ENCODE peak calls at places on chromosomes 13 and 19, in six cellular contexts. One of them, this sample, is unnamed.

GRCh38 chr19:10718205-10719196 is 622 bp downstream of the DNM2 start:
- DNase-seq in OCI-LY7: peak
- DNase-seq in AG09309: no peak
- DNase-seq in cardiac muscle cell: peak
- DNase-seq in GM10248: peak
- DNase-seq in Peyer's patch: peak
- DNase-seq in this sample: peak

GRCh38 chr13:102033719-102034446 is 368.0 kb downstream of the FGF14 start:
- DNase-seq in OCI-LY7: no peak
- DNase-seq in AG09309: no peak
- DNase-seq in cardiac muscle cell: no peak
- DNase-seq in GM10248: no peak
- DNase-seq in Peyer's patch: no peak
- DNase-seq in this sample: no peak

GRCh38 chr19:36837902-36838783 is at the start of gene ZNF790:
- DNase-seq in OCI-LY7: no peak
- DNase-seq in AG09309: peak
- DNase-seq in cardiac muscle cell: peak
- DNase-seq in GM10248: peak
- DNase-seq in Peyer's patch: peak
- DNase-seq in this sample: peak

GRCh38 chr13:53200498-53201453 is 172.2 kb downstream of the OLFM4 start:
- DNase-seq in OCI-LY7: no peak
- DNase-seq in AG09309: no peak
- DNase-seq in cardiac muscle cell: peak
- DNase-seq in GM10248: peak
- DNase-seq in Peyer's patch: peak
- DNase-seq in this sample: peak

GRCh38 chr19:1364070-1364719 is 19.5 kb upstream of the NDUFS7 start:
- DNase-seq in OCI-LY7: no peak
- DNase-seq in AG09309: no peak
- DNase-seq in cardiac muscle cell: no peak
- DNase-seq in GM10248: peak
- DNase-seq in Peyer's patch: no peak
- DNase-seq in this sample: no peak

GRCh38 chr13:42997381-42997780 is 5.3 kb upstream of the EPSTI1 start:
- DNase-seq in OCI-LY7: no peak
- DNase-seq in AG09309: no peak
- DNase-seq in cardiac muscle cell: peak
- DNase-seq in GM10248: peak
- DNase-seq in Peyer's patch: no peak
- DNase-seq in this sample: no peak

GRCh38 chr19:16143399-16144215 is at the start of gene HSH2D:
- DNase-seq in OCI-LY7: peak
- DNase-seq in AG09309: no peak
- DNase-seq in cardiac muscle cell: no peak
- DNase-seq in GM10248: peak
- DNase-seq in Peyer's patch: peak
- DNase-seq in this sample: peak

GRCh38 chr13:99386911-99387788 is 80.0 kb upstream of the GPR183 start:
- DNase-seq in OCI-LY7: peak
- DNase-seq in AG09309: no peak
- DNase-seq in cardiac muscle cell: peak
- DNase-seq in GM10248: peak
- DNase-seq in Peyer's patch: peak
- DNase-seq in this sample: peak

GRCh38 chr13:46165485-46166220 is 16.3 kb downstream of the LCP1 start:
- DNase-seq in OCI-LY7: peak
- DNase-seq in AG09309: no peak
- DNase-seq in cardiac muscle cell: no peak
- DNase-seq in GM10248: peak
- DNase-seq in Peyer's patch: no peak
- DNase-seq in this sample: no peak

GRCh38 chr19:22735911-22736645 is 47.9 kb downstream of the ZNF99 start:
- DNase-seq in OCI-LY7: no peak
- DNase-seq in AG09309: no peak
- DNase-seq in cardiac muscle cell: no peak
- DNase-seq in GM10248: no peak
- DNase-seq in Peyer's patch: no peak
- DNase-seq in this sample: no peak

GRCh38 chr13:113806526-113806925 is 47.5 kb downstream of the TMEM255B start:
- DNase-seq in OCI-LY7: no peak
- DNase-seq in AG09309: no peak
- DNase-seq in cardiac muscle cell: no peak
- DNase-seq in GM10248: no peak
- DNase-seq in Peyer's patch: no peak
- DNase-seq in this sample: no peak

GRCh38 chr13:72062566-72062965 is 195.6 kb upstream of the DACH1 start:
- DNase-seq in OCI-LY7: no peak
- DNase-seq in AG09309: no peak
- DNase-seq in cardiac muscle cell: no peak
- DNase-seq in GM10248: no peak
- DNase-seq in Peyer's patch: no peak
- DNase-seq in this sample: no peak

GRCh38 chr13:58397596-58398387 is 766.2 kb downstream of the PCDH17 start:
- DNase-seq in OCI-LY7: no peak
- DNase-seq in AG09309: no peak
- DNase-seq in cardiac muscle cell: no peak
- DNase-seq in GM10248: no peak
- DNase-seq in Peyer's patch: no peak
- DNase-seq in this sample: peak

GRCh38 chr19:13099073-13099999 is 3.3 kb downstream of the LYL1 start:
- DNase-seq in OCI-LY7: peak
- DNase-seq in AG09309: no peak
- DNase-seq in cardiac muscle cell: no peak
- DNase-seq in GM10248: peak
- DNase-seq in Peyer's patch: peak
- DNase-seq in this sample: peak

GRCh38 chr13:39144941-39145533 is 106.8 kb downstream of the NHLRC3 start:
- DNase-seq in OCI-LY7: peak
- DNase-seq in AG09309: peak
- DNase-seq in cardiac muscle cell: peak
- DNase-seq in GM10248: peak
- DNase-seq in Peyer's patch: no peak
- DNase-seq in this sample: no peak

GRCh38 chr13:104008571-104009435 is 942.6 kb upstream of the SLC10A2 start:
- DNase-seq in OCI-LY7: no peak
- DNase-seq in AG09309: no peak
- DNase-seq in cardiac muscle cell: no peak
- DNase-seq in GM10248: no peak
- DNase-seq in Peyer's patch: no peak
- DNase-seq in this sample: no peak

GRCh38 chr13:28099396-28100148 is 804 bp downstream of the FLT3 start:
- DNase-seq in OCI-LY7: no peak
- DNase-seq in AG09309: no peak
- DNase-seq in cardiac muscle cell: no peak
- DNase-seq in GM10248: no peak
- DNase-seq in Peyer's patch: no peak
- DNase-seq in this sample: no peak

GRCh38 chr13:44578064-44578394 is 1.9 kb upstream of the TSC22D1 start:
- DNase-seq in OCI-LY7: no peak
- DNase-seq in AG09309: peak
- DNase-seq in cardiac muscle cell: no peak
- DNase-seq in GM10248: no peak
- DNase-seq in Peyer's patch: no peak
- DNase-seq in this sample: no peak

GRCh38 chr19:51783373-51783772 is 11.6 kb upstream of the FPR3 start:
- DNase-seq in OCI-LY7: peak
- DNase-seq in AG09309: no peak
- DNase-seq in cardiac muscle cell: no peak
- DNase-seq in GM10248: no peak
- DNase-seq in Peyer's patch: no peak
- DNase-seq in this sample: no peak

GRCh38 chr19:40147693-40148347 is 43.4 kb upstream of the MAP3K10 start:
- DNase-seq in OCI-LY7: no peak
- DNase-seq in AG09309: peak
- DNase-seq in cardiac muscle cell: no peak
- DNase-seq in GM10248: no peak
- DNase-seq in Peyer's patch: no peak
- DNase-seq in this sample: no peak

GRCh38 chr19:38718747-38719543 is 25.3 kb downstream of the CAPN12 start:
- DNase-seq in OCI-LY7: no peak
- DNase-seq in AG09309: no peak
- DNase-seq in cardiac muscle cell: peak
- DNase-seq in GM10248: no peak
- DNase-seq in Peyer's patch: no peak
- DNase-seq in this sample: no peak

GRCh38 chr19:55549500-55550320 is 4.4 kb upstream of the SBK3 start:
- DNase-seq in OCI-LY7: peak
- DNase-seq in AG09309: peak
- DNase-seq in cardiac muscle cell: no peak
- DNase-seq in GM10248: no peak
- DNase-seq in Peyer's patch: no peak
- DNase-seq in this sample: no peak

GRCh38 chr13:28489536-28489935 is 5.4 kb downstream of the FLT1 start:
- DNase-seq in OCI-LY7: no peak
- DNase-seq in AG09309: peak
- DNase-seq in cardiac muscle cell: no peak
- DNase-seq in GM10248: no peak
- DNase-seq in Peyer's patch: no peak
- DNase-seq in this sample: no peak

GRCh38 chr19:16588089-16588823 is 16.0 kb upstream of the SLC35E1 start:
- DNase-seq in OCI-LY7: peak
- DNase-seq in AG09309: no peak
- DNase-seq in cardiac muscle cell: peak
- DNase-seq in GM10248: peak
- DNase-seq in Peyer's patch: no peak
- DNase-seq in this sample: peak

GRCh38 chr19:7910321-7911161 is 4.1 kb upstream of the TGFBR3L start:
- DNase-seq in OCI-LY7: no peak
- DNase-seq in AG09309: no peak
- DNase-seq in cardiac muscle cell: no peak
- DNase-seq in GM10248: no peak
- DNase-seq in Peyer's patch: no peak
- DNase-seq in this sample: peak

GRCh38 chr19:16326401-16327130 is 1.9 kb downstream of the KLF2 start:
- DNase-seq in OCI-LY7: peak
- DNase-seq in AG09309: no peak
- DNase-seq in cardiac muscle cell: no peak
- DNase-seq in GM10248: no peak
- DNase-seq in Peyer's patch: no peak
- DNase-seq in this sample: peak

DNA sequence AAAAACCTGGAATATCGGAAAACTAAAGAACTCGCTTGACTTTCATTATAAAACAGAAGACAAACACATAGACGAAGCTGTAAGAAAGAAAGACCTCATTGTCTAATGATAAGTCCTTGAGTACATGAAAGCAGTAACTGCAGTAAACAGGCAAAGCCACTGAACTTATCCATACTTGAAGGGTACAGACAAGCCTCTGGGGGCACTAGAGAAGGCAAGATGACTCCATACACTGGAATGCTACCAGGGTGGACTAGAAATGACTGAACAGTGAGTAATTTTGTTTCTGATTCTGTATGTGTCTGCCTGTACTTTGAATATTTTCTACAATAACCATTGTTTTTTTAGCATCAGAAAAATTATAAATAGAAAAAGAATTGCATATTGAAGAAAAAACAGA is 507.9 kb downstream of the UQCRFS1 start:
- DNase-seq in OCI-LY7: peak
- DNase-seq in AG09309: peak
- DNase-seq in cardiac muscle cell: peak
- DNase-seq in GM10248: no peak
- DNase-seq in Peyer's patch: no peak
- DNase-seq in this sample: no peak
- TF ChIP-seq CTCF in OCI-LY7: peak
- TF ChIP-seq CTCF in AG09309: peak
- TF ChIP-seq CTCF in cardiac muscle cell: peak
- TF ChIP-seq CTCF in GM10248: no peak
- TF ChIP-seq CTCF in Peyer's patch: no peak
- TF ChIP-seq CTCF in this sample: no peak

GRCh38 chr19:46173886-46174475 is 25.9 kb downstream of the IGFL2 start:
- DNase-seq in OCI-LY7: no peak
- DNase-seq in AG09309: no peak
- DNase-seq in cardiac muscle cell: no peak
- DNase-seq in GM10248: no peak
- DNase-seq in Peyer's patch: no peak
- DNase-seq in this sample: no peak
- TF ChIP-seq CTCF in OCI-LY7: no peak
- TF ChIP-seq CTCF in AG09309: no peak
- TF ChIP-seq CTCF in cardiac muscle cell: no peak
- TF ChIP-seq CTCF in GM10248: no peak
- TF ChIP-seq CTCF in Peyer's patch: no peak
- TF ChIP-seq CTCF in this sample: no peak

GRCh38 chr13:40468227-40468838 is 198.1 kb downstream of the FOXO1 start:
- DNase-seq in OCI-LY7: no peak
- DNase-seq in AG09309: no peak
- DNase-seq in cardiac muscle cell: no peak
- DNase-seq in GM10248: no peak
- DNase-seq in Peyer's patch: no peak
- DNase-seq in this sample: no peak
- TF ChIP-seq CTCF in OCI-LY7: no peak
- TF ChIP-seq CTCF in AG09309: no peak
- TF ChIP-seq CTCF in cardiac muscle cell: no peak
- TF ChIP-seq CTCF in GM10248: no peak
- TF ChIP-seq CTCF in Peyer's patch: no peak
- TF ChIP-seq CTCF in this sample: no peak

DNA sequence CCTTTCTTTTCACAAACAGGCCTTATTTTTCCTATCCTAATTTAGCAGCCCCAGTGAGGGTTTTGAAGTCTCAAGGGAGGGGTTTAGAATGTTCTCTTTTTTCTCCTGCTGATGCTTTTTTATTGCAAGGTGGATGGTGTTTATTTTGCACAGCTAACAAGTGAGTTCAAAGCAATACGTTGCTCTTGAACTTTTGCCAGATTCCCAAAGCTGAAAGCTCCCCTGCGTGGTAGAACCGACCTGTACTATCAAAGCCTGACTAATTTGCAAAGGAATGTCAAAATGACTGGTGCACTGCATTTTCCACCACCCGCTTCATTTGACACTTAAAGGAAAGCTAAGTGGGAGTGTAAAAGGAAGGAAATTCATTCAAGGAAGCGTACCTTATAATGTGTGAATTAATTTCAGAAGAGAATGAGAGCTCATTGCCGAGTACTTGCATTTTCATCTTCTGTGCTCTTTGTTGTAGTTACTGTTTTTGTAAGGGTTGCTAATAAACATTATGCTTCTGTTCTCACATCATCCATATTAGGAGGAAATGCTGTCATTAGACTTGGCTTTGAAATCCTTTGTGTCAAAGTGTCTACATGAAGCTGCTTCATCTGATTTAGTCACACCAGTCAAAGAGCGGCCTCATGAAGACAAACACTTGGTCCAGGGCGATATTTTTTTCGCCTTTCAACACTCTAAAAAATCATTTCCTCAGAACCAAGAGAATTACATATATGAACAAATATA is 105.2 kb downstream of the SPRY2 start:
- DNase-seq in OCI-LY7: no peak
- DNase-seq in AG09309: no peak
- DNase-seq in cardiac muscle cell: peak
- DNase-seq in GM10248: no peak
- DNase-seq in Peyer's patch: no peak
- DNase-seq in this sample: no peak
- TF ChIP-seq CTCF in OCI-LY7: no peak
- TF ChIP-seq CTCF in AG09309: no peak
- TF ChIP-seq CTCF in cardiac muscle cell: no peak
- TF ChIP-seq CTCF in GM10248: no peak
- TF ChIP-seq CTCF in Peyer's patch: no peak
- TF ChIP-seq CTCF in this sample: no peak